ENCODE peak calls at places on chromosomes 1 and 21, in nine cellular contexts. F, P, E, Y, A, V, K, D and Q are unnamed samples.

GRCh38 chr1:83998205-83998598 is 730 bp downstream of the TTLL7 start:
- DNase-seq in A (no peak), P (no peak), K (no peak), D (no peak), F (no peak), Y (no peak), V (no peak), E (no peak), Q (no peak)

GRCh38 chr1:110390692-110391232 is at the start of gene SLC16A4:
- DNase-seq in A (no peak), Y (no peak), K (no peak), F (no peak), P (no peak), V (peak), E (peak), D (no peak), Q (no peak)

GRCh38 chr1:68049941-68050878 is at the start of gene DIRAS3:
- DNase-seq in F (peak), P (no peak), V (no peak), D (no peak), Y (peak), A (no peak), K (peak), E (no peak), Q (peak)

GRCh38 chr1:195606483-195606882 is 1001.8 kb downstream of the KCNT2 start:
- DNase-seq in Y (no peak), D (no peak), A (no peak), P (no peak), V (no peak), K (no peak), E (no peak), F (no peak), Q (no peak)

GRCh38 chr1:212488436-212489283 is 55.9 kb downstream of the NENF start:
- DNase-seq in D (no peak), K (no peak), A (no peak), F (peak), E (peak), Y (peak), V (no peak), P (no peak), Q (peak)

GRCh38 chr1:201253906-201254624 is 29.2 kb upstream of the PKP1 start:
- DNase-seq in Y (no peak), K (no peak), P (no peak), A (no peak), E (no peak), D (no peak), V (no peak), F (no peak), Q (no peak)

GRCh38 chr1:228181635-228182034 is 16.0 kb downstream of the IBA57 start:
- DNase-seq in A (no peak), D (no peak), E (no peak), F (no peak), P (no peak), K (no peak), Y (no peak), V (no peak), Q (no peak)

GRCh38 chr1:18989956-18990355 is 33.5 kb upstream of the IFFO2 start:
- DNase-seq in E (no peak), F (no peak), K (no peak), V (no peak), A (no peak), D (no peak), P (no peak), Y (no peak), Q (no peak)

GRCh38 chr1:238380167-238380566 is 489.4 kb upstream of the ZP4 start:
- DNase-seq in D (no peak), V (no peak), A (no peak), F (no peak), K (no peak), P (no peak), Y (no peak), E (no peak), Q (no peak)

GRCh38 chr21:17455451-17455850 is 57.4 kb upstream of the CXADR start:
- DNase-seq in F (no peak), K (no peak), Y (no peak), A (no peak), V (no peak), P (no peak), D (no peak), E (no peak), Q (no peak)

GRCh38 chr1:213381572-213382084 is 330.6 kb downstream of the RPS6KC1 start:
- DNase-seq in E (no peak), F (no peak), K (no peak), P (no peak), Y (no peak), D (no peak), V (no peak), A (peak), Q (no peak)

GRCh38 chr21:41611441-41611840 is 103.5 kb upstream of the TMPRSS2 start:
- DNase-seq in E (no peak), K (no peak), F (no peak), P (no peak), D (no peak), A (no peak), Y (no peak), V (no peak), Q (no peak)

GRCh38 chr21:36209626-36210171 is 53.1 kb downstream of the DOP1B start:
- DNase-seq in E (peak), F (peak), D (no peak), V (peak), A (peak), P (peak), Y (peak), K (peak), Q (peak)

GRCh38 chr21:36141513-36141925 is 6.6 kb downstream of the CBR3 start:
- DNase-seq in Y (peak), F (peak), A (peak), D (no peak), E (peak), V (peak), K (peak), P (peak), Q (peak)

GRCh38 chr1:200558866-200559459 is 61.6 kb downstream of the KIF14 start:
- DNase-seq in A (peak), V (no peak), F (peak), K (peak), P (no peak), D (no peak), E (peak), Y (peak), Q (peak)

GRCh38 chr1:7847599-7847998 is 5.3 kb downstream of the UTS2 start:
- DNase-seq in A (no peak), V (no peak), E (no peak), P (no peak), F (no peak), D (no peak), K (no peak), Y (no peak), Q (no peak)

GRCh38 chr1:162991444-162991843 is 77.7 kb upstream of the RGS4 start:
- DNase-seq in E (no peak), F (no peak), Y (no peak), D (no peak), K (no peak), A (no peak), P (no peak), V (no peak), Q (no peak)

GRCh38 chr21:32087452-32087851 is 191.4 kb downstream of the MIS18A start:
- DNase-seq in F (no peak), V (no peak), D (no peak), A (no peak), P (no peak), K (peak), E (no peak), Y (peak), Q (no peak)

GRCh38 chr1:181911715-181912114 is 149.8 kb downstream of the ZNF648 start:
- DNase-seq in D (no peak), E (no peak), V (no peak), Y (no peak), F (no peak), P (no peak), A (no peak), K (no peak), Q (no peak)

GRCh38 chr1:167248707-167249642 is 28.3 kb downstream of the POU2F1 start:
- DNase-seq in Y (no peak), V (no peak), F (no peak), A (no peak), P (no peak), K (no peak), E (no peak), D (no peak), Q (no peak)

GRCh38 chr1:15709226-15709625 is 25.1 kb downstream of the PLEKHM2 start:
- DNase-seq in F (no peak), P (no peak), D (no peak), E (no peak), A (no peak), K (no peak), V (no peak), Y (no peak), Q (no peak)

GRCh38 chr1:229342305-229342901 is 444 bp downstream of the CCSAP start:
- DNase-seq in K (peak), D (peak), P (peak), E (peak), V (peak), A (peak), Y (peak), F (peak), Q (peak)

GRCh38 chr1:96281491-96281890 is 440.1 kb upstream of the PTBP2 start:
- DNase-seq in F (no peak), E (no peak), D (no peak), P (no peak), K (no peak), A (no peak), Y (no peak), V (no peak), Q (no peak)